ENCODE peak calls at places on chromosomes 5 and 9, in four cellular contexts. Y, A, H and J are unnamed samples.

GRCh38 chr5:62514510-62515119 is 64.0 kb upstream of the LRRC70 start:
- DNase-seq in Y (no peak), A (no peak), H (no peak), J (no peak)

GRCh38 chr5:80172067-80172690 is 83.7 kb downstream of the SERINC5 start:
- DNase-seq in Y (no peak), A (no peak), H (no peak), J (no peak)

GRCh38 chr5:135890867-135891266 is 4.8 kb downstream of the IL9 start:
- DNase-seq in Y (no peak), A (no peak), H (no peak), J (no peak)

GRCh38 chr9:92141144-92142129 is 26.2 kb upstream of the SPTLC1 start:
- DNase-seq in Y (peak), A (no peak), H (no peak), J (no peak)

GRCh38 chr5:103532116-103532734 is 30.4 kb downstream of the NUDT12 start:
- DNase-seq in Y (no peak), A (no peak), H (no peak), J (no peak)

GRCh38 chr5:56985941-56986630 is 34.2 kb upstream of the MIER3 start:
- DNase-seq in Y (peak), A (no peak), H (no peak), J (no peak)

GRCh38 chr5:96692436-96692835 is 30.3 kb downstream of the CAST start:
- DNase-seq in Y (no peak), A (no peak), H (no peak), J (no peak)

GRCh38 chr9:98642661-98643312 is 65.9 kb downstream of the GABBR2 start:
- DNase-seq in Y (no peak), A (no peak), H (no peak), J (no peak)

GRCh38 chr5:79448336-79448735 is 65.6 kb downstream of the HOMER1 start:
- DNase-seq in Y (no peak), A (peak), H (peak), J (no peak)

GRCh38 chr9:4193391-4193790 is 106.5 kb downstream of the GLIS3 start:
- DNase-seq in Y (no peak), A (no peak), H (no peak), J (no peak)

GRCh38 chr5:33072296-33072695 is 361.2 kb downstream of the NPR3 start:
- DNase-seq in Y (no peak), A (no peak), H (no peak), J (no peak)

GRCh38 chr9:133845659-133845947 is 107.5 kb upstream of the SARDH start:
- DNase-seq in Y (no peak), A (no peak), H (no peak), J (no peak)

GRCh38 chr9:99445377-99445891 is 223.4 kb downstream of the SEC61B start:
- DNase-seq in Y (no peak), A (peak), H (peak), J (no peak)

GRCh38 chr9:16405421-16405820 is 465.0 kb downstream of the BNC2 start:
- DNase-seq in Y (no peak), A (no peak), H (no peak), J (no peak)

GRCh38 chr9:107999011-107999410 is 509.4 kb upstream of the KLF4 start:
- DNase-seq in Y (no peak), A (no peak), H (no peak), J (no peak)

GRCh38 chr9:120619751-120620655 is 40.0 kb upstream of the CDK5RAP2 start:
- DNase-seq in Y (peak), A (peak), H (peak), J (peak)

GRCh38 chr9:134217431-134218210 is 53.3 kb upstream of the RNU6ATAC start:
- DNase-seq in Y (no peak), A (no peak), H (no peak), J (no peak)

GRCh38 chr9:33137271-33137670 is 29.9 kb downstream of the B4GALT1 start:
- DNase-seq in Y (no peak), A (no peak), H (no peak), J (no peak)

GRCh38 chr9:75085640-75086039 is 2.3 kb downstream of the NMRK1 start:
- DNase-seq in Y (no peak), A (no peak), H (no peak), J (no peak)

GRCh38 chr5:61805101-61805500 is 473.0 kb downstream of the ZSWIM6 start:
- DNase-seq in Y (no peak), A (peak), H (no peak), J (no peak)

GRCh38 chr5:139795074-139796001 is at the start of gene PSD2:
- DNase-seq in Y (no peak), A (no peak), H (no peak), J (no peak)

GRCh38 chr5:151150484-151151262 is 6.9 kb downstream of the ANXA6 start:
- DNase-seq in Y (peak), A (no peak), H (peak), J (peak)

GRCh38 chr9:37433754-37434435 is 11.4 kb downstream of the GRHPR start:
- DNase-seq in Y (no peak), A (no peak), H (no peak), J (no peak)

GRCh38 chr5:171422902-171423663 is 3.6 kb downstream of the FGF18 start:
- DNase-seq in Y (no peak), A (no peak), H (no peak), J (no peak)

GRCh38 chr5:10726913-10727517 is 34.0 kb downstream of the DAP start:
- DNase-seq in Y (peak), A (peak), H (no peak), J (no peak)

GRCh38 chr5:112742424-112742823 is 4.7 kb downstream of the APC start:
- DNase-seq in Y (no peak), A (no peak), H (no peak), J (no peak)

GRCh38 chr9:94865599-94866456 is 139.3 kb downstream of the AOPEP start:
- DNase-seq in Y (no peak), A (peak), H (no peak), J (no peak)

GRCh38 chr5:6307304-6307703 is 71.0 kb downstream of the MED10 start:
- DNase-seq in Y (no peak), A (no peak), H (no peak), J (no peak)

GRCh38 chr5:55421074-55421529 is 113.3 kb downstream of the MTREX start:
- DNase-seq in Y (peak), A (peak), H (no peak), J (no peak)

GRCh38 chr9:37529111-37529510 is 43.4 kb downstream of the POLR1E start:
- DNase-seq in Y (peak), A (no peak), H (no peak), J (peak)